ENCODE peak calls at places on chromosomes 16 and 17, in five cellular contexts. Y, H, T, Z and B are unnamed samples.

GRCh38 chr16:74034862-74035261 is 261.8 kb upstream of the PSMD7 start:
- DNase-seq in Z (no peak), Y (no peak), H (peak), T (no peak), B (peak)

GRCh38 chr17:17810374-17811248 is 26.2 kb downstream of the SREBF1 start:
- DNase-seq in T (peak), Y (peak), H (no peak), Z (no peak), B (no peak)

GRCh38 chr17:17024778-17025300 is 17.4 kb upstream of the MPRIP start:
- DNase-seq in Y (no peak), Z (no peak), T (no peak), H (no peak), B (no peak)

GRCh38 chr16:7513429-7513828 is 180.8 kb downstream of the RBFOX1 start:
- DNase-seq in H (no peak), Y (peak), Z (no peak), T (peak), B (no peak)

GRCh38 chr17:16081507-16082087 is 82.0 kb downstream of the TTC19 start:
- DNase-seq in Y (no peak), T (no peak), H (no peak), Z (no peak), B (no peak)

GRCh38 chr17:55398689-55399088 is 22.9 kb downstream of the MMD start:
- DNase-seq in H (peak), Z (no peak), Y (no peak), T (no peak), B (no peak)

GRCh38 chr17:74453665-74454196 is 12.7 kb upstream of the CD300A start:
- DNase-seq in T (peak), Z (no peak), H (no peak), Y (peak), B (no peak)

GRCh38 chr16:85460983-85461813 is 151.9 kb upstream of the GSE1 start:
- DNase-seq in H (peak), Y (no peak), T (no peak), Z (no peak), B (no peak)

GRCh38 chr17:65800655-65801054 is 239.2 kb upstream of the AXIN2 start:
- DNase-seq in H (no peak), Z (no peak), T (no peak), Y (no peak), B (no peak)

GRCh38 chr16:4360538-4361021 is 9.5 kb upstream of the PAM16 start:
- DNase-seq in T (peak), Z (no peak), Y (no peak), H (no peak), B (no peak)

GRCh38 chr17:74854792-74855191 is 4.9 kb downstream of the GRIN2C start:
- DNase-seq in Z (no peak), Y (no peak), T (no peak), H (no peak), B (no peak)

GRCh38 chr17:78828470-78829185 is 12.0 kb downstream of the USP36 start:
- DNase-seq in H (peak), T (peak), Z (no peak), Y (no peak), B (no peak)

GRCh38 chr17:81246679-81247338 is 7.7 kb downstream of the NDUFAF8 start:
- DNase-seq in T (no peak), Z (peak), H (no peak), Y (no peak), B (no peak)

GRCh38 chr17:3978421-3979275 is 14.4 kb upstream of the ATP2A3 start:
- DNase-seq in H (no peak), Y (no peak), T (peak), Z (no peak), B (no peak)

GRCh38 chr16:1109648-1110047 is 13.6 kb upstream of the C1QTNF8 start:
- DNase-seq in Z (no peak), T (no peak), Y (no peak), H (no peak), B (no peak)

GRCh38 chr16:27474921-27475320 is 72.9 kb downstream of the IL21R start:
- DNase-seq in H (no peak), Z (no peak), T (no peak), Y (no peak), B (no peak)

GRCh38 chr17:4175921-4176802 is 33.2 kb downstream of the CYB5D2 start:
- DNase-seq in H (peak), Z (peak), Y (no peak), T (no peak), B (no peak)

GRCh38 chr16:82643936-82644630 is 17.3 kb downstream of the CDH13 start:
- DNase-seq in T (peak), Z (no peak), Y (peak), H (no peak), B (no peak)

GRCh38 chr16:58931436-58931835 is 197.3 kb upstream of the GOT2 start:
- DNase-seq in Y (no peak), T (no peak), H (no peak), Z (no peak), B (no peak)

GRCh38 chr17:8868092-8868491 is 618 bp upstream of the PIK3R6 start:
- DNase-seq in H (no peak), Y (no peak), Z (no peak), T (no peak), B (no peak)

GRCh38 chr16:4687416-4687815 is 5.9 kb upstream of the NUDT16L1 start:
- DNase-seq in Z (no peak), Y (no peak), H (no peak), T (no peak), B (no peak)

GRCh38 chr17:1562178-1562643 is 381 bp downstream of the PITPNA start:
- DNase-seq in Z (no peak), T (peak), Y (no peak), H (no peak), B (no peak)
- H3K14ac ChIP-seq in Z (peak), T (peak), Y (no peak), H (no peak), B (peak)

GRCh38 chr17:62965649-62966425 is at the start of gene TANC2:
- DNase-seq in Y (peak), T (peak), Z (peak), H (peak), B (peak)

GRCh38 chr17:62965149-62965648 is 836 bp upstream of the TANC2 start:
- DNase-seq in H (peak), Y (no peak), T (no peak), Z (peak), B (no peak)

GRCh38 chr17:62968445-62968923 is 2.4 kb downstream of the TANC2 start:
- DNase-seq in T (peak), Z (peak), H (peak), Y (no peak), B (peak)

GRCh38 chr17:62967111-62967449 is 1.0 kb downstream of the TANC2 start:
- DNase-seq in H (no peak), T (no peak), Z (no peak), Y (no peak), B (no peak)

GRCh38 chr17:62966426-62967110 is 533 bp downstream of the TANC2 start:
- DNase-seq in H (peak), Z (no peak), Y (peak), T (peak), B (peak)
- H3K14ac ChIP-seq in H (peak), Z (peak), Y (no peak), T (no peak), B (peak)

DNA sequence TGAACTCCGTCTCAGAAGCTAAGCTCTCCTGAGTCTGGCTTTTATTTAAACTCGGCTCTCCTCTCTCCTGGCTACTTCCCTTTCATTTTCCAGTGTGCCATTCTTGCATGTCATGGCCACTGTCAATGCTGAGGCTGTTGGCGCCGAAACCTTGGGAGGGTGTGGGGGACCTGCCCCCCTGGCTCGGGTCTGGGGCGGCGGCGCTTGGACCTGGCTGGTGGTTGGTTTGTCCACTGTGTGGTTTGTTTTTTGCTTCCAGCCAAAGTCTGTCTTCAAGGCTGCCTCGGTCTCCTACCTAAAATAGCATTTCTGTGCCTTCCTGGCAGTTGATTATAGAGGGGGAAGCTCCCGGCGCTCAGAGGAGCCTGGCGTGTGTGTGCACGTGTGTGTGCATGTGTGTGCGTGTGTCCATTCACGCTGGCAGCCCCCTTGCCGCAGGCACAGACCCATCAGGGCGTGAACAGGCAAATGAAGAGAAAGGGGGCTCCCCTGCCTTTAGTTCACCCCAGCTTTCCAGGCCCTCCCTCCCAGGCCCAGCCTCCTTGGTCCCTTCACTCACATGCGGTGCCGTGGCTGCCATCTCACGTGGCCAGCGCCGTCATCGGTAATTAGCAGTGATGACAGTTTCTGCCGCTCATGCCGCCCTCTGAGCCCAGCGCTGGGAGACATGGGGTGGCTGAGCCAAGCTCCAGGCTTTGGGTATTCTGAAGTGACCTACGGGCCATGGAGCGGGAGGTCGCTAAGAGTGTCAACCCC is 179.9 kb downstream of the SEC14L1 start:
- DNase-seq in Y (no peak), H (no peak), Z (no peak), T (no peak), B (no peak)
- H3K14ac ChIP-seq in Y (no peak), H (peak), Z (peak), T (no peak), B (peak)

GRCh38 chr16:69132424-69133252 is at the start of the genes CHTF8 and UTP4:
- DNase-seq in H (peak), T (peak), Z (peak), Y (no peak), B (peak)
- H3K14ac ChIP-seq in H (peak), T (peak), Z (peak), Y (no peak), B (peak)

GRCh38 chr17:68456529-68457167 is 648 bp downstream of the WIPI1 start:
- DNase-seq in Y (peak), H (peak), Z (peak), T (peak), B (peak)
- H3K14ac ChIP-seq in Y (no peak), H (peak), Z (peak), T (no peak), B (peak)

DNA sequence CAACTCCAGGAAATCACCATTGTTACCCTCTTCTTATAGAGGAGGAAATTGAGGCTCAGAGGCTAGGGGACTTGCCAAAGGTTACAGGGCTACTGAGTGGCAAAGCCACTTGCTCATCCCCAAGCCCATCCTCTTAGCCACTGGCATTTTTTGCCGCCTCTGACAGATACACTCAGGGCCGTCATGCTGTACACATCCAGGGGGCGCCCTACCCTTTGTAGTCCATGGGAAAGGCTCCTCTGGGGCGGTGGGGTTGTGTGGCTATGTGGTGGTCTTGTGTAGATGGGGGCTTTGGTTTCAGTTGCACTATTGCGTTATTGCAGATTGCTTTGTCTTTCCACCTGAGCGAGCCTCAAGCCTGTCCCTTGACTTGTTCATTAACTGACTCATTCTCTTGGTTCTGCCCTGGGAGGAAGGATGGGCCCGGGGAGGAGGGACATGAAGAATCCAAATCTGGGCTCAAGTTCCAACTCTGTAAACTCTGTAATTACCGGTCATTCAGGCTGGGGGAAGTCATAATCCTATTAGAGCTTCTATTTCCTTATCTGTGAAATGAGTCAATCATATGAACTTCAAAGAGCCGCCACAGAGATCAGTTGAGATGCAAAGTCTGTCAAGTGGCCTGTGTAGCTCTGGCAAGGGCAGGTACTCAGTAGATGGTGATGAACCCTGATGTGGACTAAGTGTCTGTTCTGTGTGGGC is 2.8 kb downstream of the NOS2 start:
- DNase-seq in T (no peak), Y (peak), Z (no peak), H (no peak), B (no peak)
- H3K14ac ChIP-seq in T (no peak), Y (no peak), Z (no peak), H (no peak), B (no peak)

DNA sequence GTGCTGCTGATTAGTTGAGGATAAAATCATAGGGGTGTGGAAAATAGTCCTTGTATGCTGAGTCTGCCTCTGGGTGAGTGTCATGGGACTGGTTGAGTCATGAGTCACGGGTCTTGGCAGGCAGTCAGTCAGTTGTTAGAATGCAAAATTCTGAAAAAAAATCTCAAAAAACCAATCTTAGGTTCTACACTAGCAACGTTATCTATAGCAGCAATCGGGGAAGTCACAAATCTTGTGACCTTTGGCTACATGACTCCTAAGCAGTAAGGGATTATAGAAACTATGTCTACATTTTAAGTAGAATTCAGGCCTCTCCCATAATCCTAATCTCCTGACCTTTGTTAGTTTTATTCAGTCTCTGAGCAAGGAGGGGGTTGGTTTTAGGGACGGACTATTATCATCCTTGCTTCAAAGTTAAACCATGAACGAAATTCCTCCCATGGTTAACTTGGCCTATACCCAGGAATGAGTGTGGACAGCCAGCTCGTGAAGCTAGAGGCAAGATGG is 18.0 kb upstream of the PMFBP1 start:
- DNase-seq in Y (no peak), Z (peak), T (no peak), H (peak), B (no peak)
- H3K14ac ChIP-seq in Y (no peak), Z (no peak), T (no peak), H (no peak), B (no peak)

DNA sequence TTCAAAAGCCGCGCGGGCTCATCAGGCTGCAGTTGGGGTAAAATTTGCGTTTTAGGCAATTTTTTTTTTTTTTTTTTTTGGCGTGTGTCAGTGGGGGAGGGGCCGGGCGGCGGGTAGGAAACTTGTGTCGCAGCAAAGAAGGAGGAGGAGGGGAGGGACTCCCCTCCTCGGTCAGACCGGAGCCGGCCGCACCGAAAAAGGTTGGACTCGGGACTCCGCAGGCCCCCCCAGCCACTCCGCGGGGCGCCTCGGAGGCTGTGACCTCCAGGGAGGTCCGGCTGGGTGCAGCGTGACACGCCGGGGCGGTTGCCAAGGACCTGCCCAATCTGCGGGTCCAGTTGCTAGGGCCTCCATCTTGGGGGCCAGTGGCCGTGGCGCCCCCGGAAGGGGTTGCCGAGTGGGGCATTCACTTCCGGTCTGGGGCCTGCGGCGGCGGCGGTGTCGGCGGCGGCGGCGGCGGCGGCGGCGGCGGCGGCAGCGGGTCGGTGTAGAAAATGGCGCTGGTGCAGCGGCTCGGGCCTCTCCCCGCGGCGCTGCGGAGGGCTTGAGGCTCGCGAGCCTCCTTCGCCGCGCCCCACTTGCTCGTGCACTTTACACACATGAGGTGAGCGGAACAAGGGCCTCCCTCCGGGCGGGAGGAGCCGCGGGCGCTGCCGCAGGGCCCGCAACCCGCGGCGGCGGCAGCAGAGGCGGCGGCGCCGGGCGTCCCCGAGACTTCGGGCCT is at the start of gene TNRC6A:
- DNase-seq in H (peak), Z (peak), Y (peak), T (peak), B (peak)
- H3K14ac ChIP-seq in H (peak), Z (peak), Y (no peak), T (peak), B (peak)